ENCODE peak calls at places on chromosomes 5 and 9, in eight cellular contexts. P is GM12891, G is Peyer's patch, T is uterus, I is IMR-90, M is H1, E is transverse colon, J is A549. R is an unnamed sample.

GRCh38 chr5:113606298-113607134 is 93.0 kb downstream of the YTHDC2 start:
- DNase-seq in P (no peak), G (no peak), T (peak; percentile 27), I (peak; percentile 56), M (peak; percentile 73), E (peak; percentile 11), J (peak; percentile 19), R (peak; percentile 26)

GRCh38 chr9:99377790-99378775 is 156.0 kb downstream of the SEC61B start:
- DNase-seq in P (no peak), G (no peak), T (no peak), I (peak; percentile 71), M (no peak), E (no peak), J (no peak), R (no peak)

GRCh38 chr5:170333161-170333909 is 35.8 kb upstream of the LCP2 start:
- DNase-seq in P (no peak), G (no peak), T (no peak), I (no peak), M (peak; percentile 67), E (peak; percentile 43), J (no peak), R (no peak)

GRCh38 chr9:137354153-137354844 is 52.2 kb upstream of the NRARP start:
- DNase-seq in P (no peak), G (peak; percentile 41), T (no peak), I (no peak), M (no peak), E (no peak), J (no peak), R (no peak)

GRCh38 chr5:133066045-133066444 is 14.2 kb downstream of the HSPA4 start:
- DNase-seq in P (no peak), G (no peak), T (no peak), I (no peak), M (no peak), E (no peak), J (no peak), R (no peak)

GRCh38 chr5:74555991-74556390 is 84.5 kb downstream of the ENC1 start:
- DNase-seq in P (no peak), G (no peak), T (no peak), I (no peak), M (no peak), E (no peak), J (no peak), R (no peak)

GRCh38 chr9:134413890-134414731 is 87.9 kb downstream of the RXRA start:
- DNase-seq in P (no peak), G (no peak), T (peak; percentile 92), I (peak; percentile 89), M (no peak), E (peak; percentile 52), J (peak; percentile 87), R (peak; percentile 99)

GRCh38 chr9:129732946-129733631 is 19.8 kb downstream of the PTGES start:
- DNase-seq in P (no peak), G (no peak), T (no peak), I (no peak), M (no peak), E (no peak), J (no peak), R (no peak)

GRCh38 chr5:160048131-160048530 is 39.2 kb downstream of the TTC1 start:
- DNase-seq in P (no peak), G (no peak), T (no peak), I (no peak), M (no peak), E (no peak), J (no peak), R (no peak)

GRCh38 chr5:172958268-172959046 is 767 bp upstream of the RPL26L1 start:
- DNase-seq in P (peak; percentile 84), G (peak; percentile 85), T (peak; percentile 68), I (peak; percentile 41), M (peak; percentile 84), E (peak; percentile 78), J (peak; percentile 66), R (peak; percentile 53)

GRCh38 chr5:22850981-22851380 is 2.2 kb downstream of the CDH12 start:
- DNase-seq in P (no peak), G (no peak), T (no peak), I (no peak), M (no peak), E (no peak), J (no peak), R (no peak)

GRCh38 chr9:77511525-77511924 is 136.6 kb downstream of the GNA14 start:
- DNase-seq in P (no peak), G (no peak), T (no peak), I (no peak), M (no peak), E (no peak), J (no peak), R (no peak)

GRCh38 chr5:10618311-10618710 is 54.4 kb downstream of the ANKRD33B start:
- DNase-seq in P (no peak), G (no peak), T (no peak), I (no peak), M (no peak), E (no peak), J (no peak), R (no peak)

GRCh38 chr9:129270205-129270604 is 92.1 kb upstream of the IER5L start:
- DNase-seq in P (peak; percentile 64), G (peak; percentile 16), T (no peak), I (no peak), M (no peak), E (peak; percentile 54), J (no peak), R (no peak)

GRCh38 chr5:37838933-37839341 is 904 bp downstream of the GDNF start:
- DNase-seq in P (no peak), G (no peak), T (no peak), I (no peak), M (peak; percentile 60), E (no peak), J (no peak), R (no peak)

GRCh38 chr5:87944553-87945320 is 323.9 kb downstream of the TMEM161B start:
- DNase-seq in P (no peak), G (no peak), T (peak; percentile 37), I (no peak), M (no peak), E (no peak), J (no peak), R (no peak)

GRCh38 chr5:180343110-180343845 is 9.9 kb downstream of the GFPT2 start:
- DNase-seq in P (no peak), G (no peak), T (no peak), I (peak; percentile 41), M (peak; percentile 71), E (no peak), J (no peak), R (peak; percentile 64)

GRCh38 chr5:44887722-44888121 is 79.0 kb downstream of the MRPS30 start:
- DNase-seq in P (no peak), G (no peak), T (no peak), I (no peak), M (no peak), E (no peak), J (no peak), R (no peak)

GRCh38 chr5:139641116-139642080 is 6.8 kb upstream of the CXXC5 start:
- DNase-seq in P (no peak), G (peak; percentile 31), T (no peak), I (no peak), M (peak; percentile 50), E (no peak), J (no peak), R (no peak)

GRCh38 chr5:106610041-106610440 is 1060.7 kb downstream of the EFNA5 start:
- DNase-seq in P (no peak), G (no peak), T (no peak), I (no peak), M (no peak), E (no peak), J (no peak), R (no peak)

GRCh38 chr9:18606831-18607230 is 132.9 kb downstream of the ADAMTSL1 start:
- DNase-seq in P (no peak), G (no peak), T (no peak), I (peak; percentile 26), M (no peak), E (no peak), J (no peak), R (no peak)

GRCh38 chr9:3868012-3868411 is 342.2 kb upstream of the RFX3 start:
- DNase-seq in P (no peak), G (no peak), T (no peak), I (peak; percentile 13), M (no peak), E (no peak), J (no peak), R (no peak)

DNA sequence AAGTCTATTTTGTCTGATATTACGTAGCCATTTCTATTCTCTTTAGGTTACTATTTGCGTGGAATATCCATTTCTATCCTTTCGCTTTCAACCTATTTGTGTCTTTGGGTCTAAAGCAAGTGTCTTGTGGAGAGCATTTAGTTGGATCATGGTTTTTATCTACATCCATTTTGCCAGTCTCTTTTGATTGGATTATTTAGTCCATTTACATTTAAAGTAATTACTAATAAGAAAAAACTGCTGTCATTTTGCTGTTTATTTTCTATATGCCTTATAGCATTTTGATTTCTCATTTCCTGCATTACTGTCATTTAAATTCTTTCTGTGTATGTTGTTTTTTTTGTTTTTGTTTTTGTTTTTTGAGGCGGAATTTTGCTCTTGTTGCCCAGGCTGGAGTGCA is 26.0 kb upstream of the UBQLN1 start:
- DNase-seq in P (no peak), G (no peak), T (no peak), I (no peak), M (no peak), E (no peak), J (no peak), R (no peak)
- TF ChIP-seq POLR2A in P (no peak), G (no peak), T (no peak), I (no peak), M (no peak), E (no peak), J (no peak), R (no peak)

DNA sequence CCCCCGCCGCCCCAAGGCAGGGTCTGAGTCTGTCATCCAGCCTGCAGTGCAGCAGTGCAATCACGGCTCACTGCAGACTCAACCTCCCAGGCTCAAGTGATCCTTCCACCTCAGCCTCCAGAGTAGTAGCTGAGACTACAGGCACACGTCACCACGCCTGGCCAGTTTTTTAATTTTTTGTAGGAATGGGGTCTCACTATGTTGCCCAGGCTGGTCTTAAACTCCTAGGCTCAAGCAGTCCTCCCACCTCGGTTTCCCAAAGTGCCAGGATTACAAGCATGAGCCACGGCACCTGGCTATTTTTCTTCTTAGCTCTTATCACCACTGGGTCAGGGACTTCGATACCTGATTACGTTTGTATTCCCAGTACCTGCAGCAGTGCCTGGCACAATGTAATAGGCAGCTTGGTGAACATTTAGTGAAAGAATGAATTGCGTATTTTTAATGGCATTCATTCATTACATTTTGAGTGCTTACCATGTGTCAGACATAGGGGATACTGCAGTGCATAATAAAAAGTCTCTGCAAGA is 10.3 kb downstream of the LARP1 start:
- DNase-seq in P (no peak), G (no peak), T (no peak), I (no peak), M (no peak), E (no peak), J (no peak), R (no peak)
- TF ChIP-seq POLR2A in P (no peak), G (no peak), T (no peak), I (no peak), M (no peak), E (no peak), J (no peak), R (no peak)

GRCh38 chr5:141636413-141637265 is at the start of the genes HDAC3 and RELL2:
- DNase-seq in P (peak; percentile 90), G (peak; percentile 98), T (peak; percentile 92), I (peak; percentile 83), M (peak; percentile 100), E (peak; percentile 97), J (peak; percentile 93), R (peak; percentile 94)
- TF ChIP-seq POLR2A in P (no peak), G (peak; percentile 90), T (peak; percentile 93), I (peak; percentile 80), M (peak; percentile 75), E (peak; percentile 63), J (peak; percentile 94), R (peak; percentile 94)

GRCh38 chr5:176364765-176365662 is at the start of gene ARL10:
- DNase-seq in P (peak; percentile 63), G (peak; percentile 54), T (no peak), I (peak; percentile 20), M (peak; percentile 72), E (peak; percentile 41), J (no peak), R (no peak)
- TF ChIP-seq POLR2A in P (peak; percentile 37), G (no peak), T (no peak), I (no peak), M (no peak), E (no peak), J (no peak), R (no peak)